ENCODE peak calls at places on chromosomes 5 and 9, in four cellular contexts. C, T, B and N are unnamed samples.

GRCh38 chr9:92736816-92737606 is 27.6 kb downstream of the BICD2 start:
- DNase-seq in B (no peak), C (no peak), T (no peak), N (no peak)

GRCh38 chr5:122434120-122434519 is 122.1 kb downstream of the SNCAIP start:
- DNase-seq in C (no peak), B (no peak), T (no peak), N (no peak)

GRCh38 chr5:173913686-173914321 is 25.7 kb downstream of the CPEB4 start:
- DNase-seq in C (no peak), T (no peak), B (no peak), N (no peak)

GRCh38 chr5:58383459-58383858 is 76.4 kb downstream of the PLK2 start:
- DNase-seq in T (no peak), B (no peak), C (no peak), N (no peak)

GRCh38 chr5:72108200-72109050 is 1.1 kb downstream of the MAP1B start:
- DNase-seq in T (peak; percentile 94), C (peak; percentile 61), B (no peak), N (peak; percentile 34)

GRCh38 chr5:7422262-7422661 is 26.3 kb downstream of the ADCY2 start:
- DNase-seq in C (no peak), T (peak; percentile 61), B (no peak), N (no peak)

GRCh38 chr5:113804264-113804663 is 290.8 kb downstream of the YTHDC2 start:
- DNase-seq in B (no peak), C (no peak), T (no peak), N (no peak)

GRCh38 chr9:72462340-72462739 is 59.1 kb upstream of the TMC1 start:
- DNase-seq in T (no peak), B (no peak), C (no peak), N (no peak)

GRCh38 chr9:107367727-107368502 is 84.8 kb downstream of the RAD23B start:
- DNase-seq in T (no peak), C (no peak), B (no peak), N (peak; percentile 75)

GRCh38 chr9:107976767-107977166 is 487.2 kb upstream of the KLF4 start:
- DNase-seq in B (no peak), T (no peak), C (no peak), N (no peak)

GRCh38 chr9:136591191-136591752 is 45.4 kb upstream of the NOTCH1 start:
- DNase-seq in C (no peak), T (no peak), B (no peak), N (no peak)

GRCh38 chr5:68010740-68011139 is 204.8 kb upstream of the PIK3R1 start:
- DNase-seq in C (no peak), T (no peak), B (no peak), N (no peak)

GRCh38 chr5:121667292-121667691 is 184.4 kb upstream of the FTMT start:
- DNase-seq in C (no peak), T (no peak), B (no peak), N (no peak)

GRCh38 chr9:136799854-136800657 is 3.9 kb downstream of the CCDC183 start:
- DNase-seq in T (peak; percentile 94), C (peak; percentile 76), B (no peak), N (peak; percentile 85)

GRCh38 chr5:54829102-54829501 is 156.3 kb downstream of the ESM1 start:
- DNase-seq in T (no peak), C (no peak), B (no peak), N (no peak)

GRCh38 chr5:133387091-133387490 is 225.2 kb downstream of the FSTL4 start:
- DNase-seq in B (no peak), T (no peak), C (no peak), N (no peak)

GRCh38 chr9:22052376-22052945 is 43.4 kb upstream of the CDKN2B start:
- DNase-seq in T (no peak), B (no peak), C (no peak), N (peak; percentile 56)

GRCh38 chr5:121189569-121190305 is 661.9 kb upstream of the FTMT start:
- DNase-seq in C (no peak), T (no peak), B (no peak), N (no peak)

GRCh38 chr5:132266836-132267160 is 9.3 kb downstream of the PDLIM4 start:
- DNase-seq in C (no peak), T (no peak), B (no peak), N (no peak)

GRCh38 chr5:29942089-29942488 is 1251.4 kb upstream of the CDH6 start:
- DNase-seq in B (no peak), C (no peak), T (no peak), N (no peak)

GRCh38 chr9:87290241-87290700 is 207.4 kb upstream of the DAPK1 start:
- DNase-seq in T (peak; percentile 31), B (no peak), C (no peak), N (no peak)

GRCh38 chr9:2181794-2182193 is 166.6 kb downstream of the SMARCA2 start:
- DNase-seq in B (no peak), C (no peak), T (peak; percentile 94), N (no peak)

GRCh38 chr5:72283358-72283757 is 36.7 kb downstream of the MRPS27 start:
- DNase-seq in T (no peak), B (no peak), C (no peak), N (no peak)

GRCh38 chr5:9869616-9870288 is 239.6 kb upstream of the TAS2R1 start:
- DNase-seq in T (no peak), C (no peak), B (no peak), N (no peak)

GRCh38 chr5:82057051-82057450 is 85.2 kb downstream of the ATG10 start:
- DNase-seq in T (no peak), C (no peak), B (no peak), N (no peak)

GRCh38 chr9:91117474-91117891 is 244.2 kb downstream of the AUH start:
- DNase-seq in T (no peak), C (no peak), B (no peak), N (no peak)

GRCh38 chr9:137772281-137772873 is 105.2 kb upstream of the CACNA1B start:
- DNase-seq in C (no peak), T (peak; percentile 64), B (no peak), N (no peak)

GRCh38 chr9:123922911-123923310 is 7.0 kb downstream of the DENND1A start:
- DNase-seq in T (no peak), B (no peak), C (no peak), N (peak; percentile 76)

GRCh38 chr5:167217097-167217743 is 1074.2 kb upstream of the WWC1 start:
- DNase-seq in C (no peak), B (no peak), T (peak; percentile 64), N (no peak)

GRCh38 chr5:572398-573019 is 39.6 kb upstream of the CEP72 start:
- DNase-seq in T (no peak), B (no peak), C (no peak), N (no peak)

GRCh38 chr9:114274217-114274616 is 48.7 kb upstream of the ORM1 start:
- DNase-seq in C (no peak), B (no peak), T (no peak), N (no peak)

GRCh38 chr5:113480243-113480642 is 8.0 kb downstream of the MCC start:
- DNase-seq in B (no peak), C (no peak), T (no peak), N (no peak)

GRCh38 chr5:159286420-159287035 is 23.4 kb downstream of the UBLCP1 start:
- DNase-seq in C (no peak), B (no peak), T (peak; percentile 64), N (peak; percentile 5)

GRCh38 chr5:64594601-64595518 is 89.0 kb downstream of the RGS7BP start:
- DNase-seq in B (no peak), T (peak; percentile 85), C (peak; percentile 3), N (no peak)

DNA sequence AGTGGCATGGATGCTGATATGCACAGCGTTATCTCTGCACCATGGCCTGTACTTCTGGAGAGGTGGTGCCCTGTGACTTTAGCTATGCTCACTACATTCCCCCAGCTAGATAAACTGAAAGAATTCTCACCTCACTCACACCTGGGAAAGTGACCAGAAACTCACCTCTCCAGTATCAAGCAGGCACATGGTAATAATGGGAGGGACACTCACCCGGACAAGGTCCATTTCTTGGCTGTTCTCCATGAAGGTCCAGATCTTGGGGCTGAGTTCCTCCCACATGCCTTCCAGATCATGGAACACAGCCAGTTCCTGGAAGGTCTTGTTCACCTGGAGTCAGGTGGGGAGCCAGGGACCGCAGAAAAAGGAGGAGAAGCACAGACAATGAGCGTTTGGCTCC is 72.8 kb downstream of the NIPSNAP3B start:
- DNase-seq in B (no peak), C (no peak), T (no peak), N (no peak)
- TF ChIP-seq JUNB in B (no peak), C (no peak), T (no peak), N (no peak)

GRCh38 chr5:180460834-180461233 is 33.3 kb upstream of the CNOT6 start:
- DNase-seq in B (no peak), C (no peak), T (no peak), N (no peak)

GRCh38 chr5:180461303-180461702 is 32.9 kb upstream of the CNOT6 start:
- DNase-seq in B (no peak), T (no peak), C (no peak), N (no peak)

GRCh38 chr5:180456792-180457191 is 37.4 kb upstream of the CNOT6 start:
- DNase-seq in C (no peak), T (no peak), B (no peak), N (no peak)

GRCh38 chr5:180455872-180456271 is 38.3 kb upstream of the CNOT6 start:
- DNase-seq in B (no peak), T (no peak), C (no peak), N (no peak)
- TF ChIP-seq JUNB in B (no peak), T (no peak), C (no peak), N (no peak)

GRCh38 chr9:97398999-97399758 is 12.7 kb upstream of the TDRD7 start:
- DNase-seq in B (no peak), T (peak; percentile 85), C (peak; percentile 85), N (peak; percentile 54)
- TF ChIP-seq JUNB in B (no peak), T (no peak), C (no peak), N (no peak)

GRCh38 chr9:115353681-115354080 is 235.7 kb upstream of the TNC start:
- DNase-seq in C (no peak), B (no peak), T (no peak), N (no peak)
- TF ChIP-seq JUNB in C (no peak), B (no peak), T (no peak), N (no peak)

GRCh38 chr5:115457985-115458384 is 86.6 kb downstream of the FEM1C start:
- DNase-seq in B (no peak), C (no peak), T (no peak), N (no peak)
- TF ChIP-seq JUNB in B (no peak), C (no peak), T (no peak), N (no peak)

GRCh38 chr9:112665347-112665746 is 52.6 kb downstream of the INIP start:
- DNase-seq in B (no peak), T (no peak), C (no peak), N (no peak)
- TF ChIP-seq JUNB in B (no peak), T (no peak), C (no peak), N (no peak)